ENCODE peak calls at places on chromosomes 3 and 15, in eight cellular contexts. G is bronchial epithelial cell, W is dorsolateral prefrontal cortex, X is foreskin fibroblast, U is lower leg skin, N is choroid plexus epithelial cell, S is lower lobe of right lung, E is tibial nerve. Q is an unnamed sample.

GRCh38 chr3:45816544-45816943 is 20.2 kb upstream of the SLC6A20 start:
- DNase-seq in G (peak), W (no peak), X (no peak), U (no peak), N (peak), S (no peak), E (peak), Q (no peak)

GRCh38 chr3:72176537-72177041 is 391.6 kb upstream of the PROK2 start:
- DNase-seq in G (no peak), W (no peak), X (no peak), U (no peak), N (no peak), S (no peak), E (no peak), Q (no peak)

GRCh38 chr3:60431599-60431958 is 819.7 kb downstream of the FHIT start:
- DNase-seq in G (no peak), W (no peak), X (no peak), U (no peak), N (peak), S (no peak), E (no peak), Q (no peak)

GRCh38 chr3:179603831-179604230 is 607 bp downstream of the MRPL47 start:
- DNase-seq in G (no peak), W (no peak), X (no peak), U (no peak), N (peak), S (no peak), E (no peak), Q (no peak)

GRCh38 chr15:35757790-35758189 is 211.8 kb upstream of the DPH6 start:
- DNase-seq in G (no peak), W (no peak), X (no peak), U (no peak), N (no peak), S (no peak), E (no peak), Q (no peak)

GRCh38 chr3:135811597-135811996 is 153.9 kb upstream of the PPP2R3A start:
- DNase-seq in G (no peak), W (no peak), X (no peak), U (no peak), N (no peak), S (no peak), E (no peak), Q (no peak)

GRCh38 chr15:50686468-50687301 is at the start of gene TRPM7:
- DNase-seq in G (peak), W (peak), X (peak), U (peak), N (peak), S (peak), E (peak), Q (peak)

GRCh38 chr15:39172380-39173281 is 408.2 kb upstream of the THBS1 start:
- DNase-seq in G (peak), W (no peak), X (peak), U (no peak), N (peak), S (no peak), E (no peak), Q (peak)

GRCh38 chr3:177529716-177530335 is 332.5 kb upstream of the TBL1XR1 start:
- DNase-seq in G (no peak), W (no peak), X (no peak), U (no peak), N (peak), S (no peak), E (no peak), Q (no peak)

GRCh38 chr3:13498354-13499060 is 18.4 kb downstream of the HDAC11 start:
- DNase-seq in G (no peak), W (no peak), X (no peak), U (no peak), N (no peak), S (peak), E (no peak), Q (no peak)

GRCh38 chr3:72376917-72377710 is 471.1 kb downstream of the SHQ1 start:
- DNase-seq in G (no peak), W (no peak), X (no peak), U (no peak), N (peak), S (no peak), E (no peak), Q (no peak)

GRCh38 chr3:72973031-72973723 is 23.4 kb upstream of the PPP4R2 start:
- DNase-seq in G (peak), W (no peak), X (no peak), U (no peak), N (no peak), S (no peak), E (no peak), Q (no peak)

GRCh38 chr15:90190606-90191343 is 10.4 kb upstream of the SEMA4B start:
- DNase-seq in G (peak), W (no peak), X (no peak), U (peak), N (no peak), S (no peak), E (no peak), Q (no peak)

GRCh38 chr3:144744473-144744872 is 772.9 kb downstream of the DIPK2A start:
- DNase-seq in G (no peak), W (no peak), X (no peak), U (no peak), N (no peak), S (no peak), E (no peak), Q (no peak)

GRCh38 chr3:57951106-57951882 is 56.9 kb upstream of the FLNB start:
- DNase-seq in G (peak), W (peak), X (peak), U (peak), N (peak), S (peak), E (peak), Q (no peak)

GRCh38 chr15:52010633-52011595 is 8.1 kb upstream of the MAPK6 start:
- DNase-seq in G (peak), W (no peak), X (peak), U (peak), N (peak), S (no peak), E (no peak), Q (peak)

GRCh38 chr15:89338036-89338435 is 3.4 kb upstream of the POLG start:
- DNase-seq in G (no peak), W (no peak), X (no peak), U (no peak), N (no peak), S (no peak), E (no peak), Q (no peak)

GRCh38 chr15:29050870-29051269 is 165.1 kb downstream of the APBA2 start:
- DNase-seq in G (no peak), W (no peak), X (peak), U (no peak), N (peak), S (no peak), E (no peak), Q (no peak)

GRCh38 chr3:193732391-193732790 is 139.4 kb downstream of the OPA1 start:
- DNase-seq in G (peak), W (no peak), X (peak), U (no peak), N (peak), S (no peak), E (no peak), Q (peak)

GRCh38 chr3:49255112-49255511 is 21.9 kb downstream of the C3orf62 start:
- DNase-seq in G (no peak), W (no peak), X (no peak), U (no peak), N (peak), S (no peak), E (no peak), Q (no peak)

GRCh38 chr3:155069729-155070128 is 10.4 kb upstream of the MME start:
- DNase-seq in G (peak), W (no peak), X (peak), U (no peak), N (peak), S (no peak), E (no peak), Q (no peak)

GRCh38 chr3:41688595-41689380 is 273.1 kb downstream of the ULK4 start:
- DNase-seq in G (peak), W (no peak), X (no peak), U (no peak), N (peak), S (no peak), E (no peak), Q (peak)

GRCh38 chr3:146498002-146498736 is 28.8 kb upstream of the PLSCR2 start:
- DNase-seq in G (no peak), W (no peak), X (no peak), U (no peak), N (no peak), S (no peak), E (no peak), Q (no peak)

GRCh38 chr15:70853855-70854668 is at the start of gene LARP6:
- DNase-seq in G (no peak), W (peak), X (no peak), U (no peak), N (peak), S (peak), E (peak), Q (no peak)

GRCh38 chr3:178603735-178604134 is 67.5 kb downstream of the KCNMB2 start:
- DNase-seq in G (no peak), W (no peak), X (no peak), U (no peak), N (no peak), S (no peak), E (no peak), Q (no peak)

GRCh38 chr3:58148049-58148448 is 62.7 kb downstream of the DNASE1L3 start:
- DNase-seq in G (no peak), W (no peak), X (no peak), U (no peak), N (no peak), S (no peak), E (no peak), Q (no peak)

GRCh38 chr3:122271246-122271898 is 53.7 kb upstream of the CSTA start:
- DNase-seq in G (no peak), W (no peak), X (no peak), U (no peak), N (no peak), S (no peak), E (no peak), Q (no peak)

DNA sequence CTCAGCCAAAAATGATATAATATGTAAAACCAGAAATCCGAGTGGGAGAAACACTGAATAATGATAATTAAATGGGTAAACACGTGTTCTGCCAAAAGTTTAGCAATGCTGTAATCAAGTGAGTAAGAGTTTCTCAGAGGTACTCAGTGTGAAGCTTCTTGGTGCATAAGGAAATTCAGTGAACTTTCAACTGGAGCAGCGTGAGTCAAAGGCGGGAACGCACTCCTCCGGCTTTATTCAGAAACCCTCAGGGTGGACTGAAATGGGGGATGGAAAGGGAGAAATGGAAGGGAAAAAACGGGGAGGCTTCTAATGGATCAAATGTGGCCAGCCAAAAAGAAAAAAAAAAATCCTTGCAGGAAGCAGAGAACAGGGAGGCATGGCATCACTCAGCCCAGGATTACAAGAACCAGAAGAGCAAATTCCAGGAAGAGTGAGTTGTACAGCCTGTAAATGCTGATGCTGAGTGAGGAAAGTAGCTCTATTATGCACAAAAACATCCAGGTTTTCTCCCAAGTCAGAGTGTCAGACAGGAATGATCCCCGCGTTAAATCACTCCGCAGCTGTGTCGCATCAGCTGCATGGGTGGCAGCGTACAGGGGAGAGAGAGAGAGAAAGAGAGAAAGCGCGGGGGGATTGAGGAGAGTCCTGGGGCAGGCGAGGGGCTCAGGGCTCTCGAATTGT is 85.3 kb downstream of the ASB7 start:
- DNase-seq in G (peak), W (no peak), X (peak), U (no peak), N (peak), S (no peak), E (no peak), Q (peak)
- H3K4me3 ChIP-seq in G (no peak), W (no peak), X (no peak), U (no peak), N (peak), S (no peak), E (no peak), Q (no peak)

DNA sequence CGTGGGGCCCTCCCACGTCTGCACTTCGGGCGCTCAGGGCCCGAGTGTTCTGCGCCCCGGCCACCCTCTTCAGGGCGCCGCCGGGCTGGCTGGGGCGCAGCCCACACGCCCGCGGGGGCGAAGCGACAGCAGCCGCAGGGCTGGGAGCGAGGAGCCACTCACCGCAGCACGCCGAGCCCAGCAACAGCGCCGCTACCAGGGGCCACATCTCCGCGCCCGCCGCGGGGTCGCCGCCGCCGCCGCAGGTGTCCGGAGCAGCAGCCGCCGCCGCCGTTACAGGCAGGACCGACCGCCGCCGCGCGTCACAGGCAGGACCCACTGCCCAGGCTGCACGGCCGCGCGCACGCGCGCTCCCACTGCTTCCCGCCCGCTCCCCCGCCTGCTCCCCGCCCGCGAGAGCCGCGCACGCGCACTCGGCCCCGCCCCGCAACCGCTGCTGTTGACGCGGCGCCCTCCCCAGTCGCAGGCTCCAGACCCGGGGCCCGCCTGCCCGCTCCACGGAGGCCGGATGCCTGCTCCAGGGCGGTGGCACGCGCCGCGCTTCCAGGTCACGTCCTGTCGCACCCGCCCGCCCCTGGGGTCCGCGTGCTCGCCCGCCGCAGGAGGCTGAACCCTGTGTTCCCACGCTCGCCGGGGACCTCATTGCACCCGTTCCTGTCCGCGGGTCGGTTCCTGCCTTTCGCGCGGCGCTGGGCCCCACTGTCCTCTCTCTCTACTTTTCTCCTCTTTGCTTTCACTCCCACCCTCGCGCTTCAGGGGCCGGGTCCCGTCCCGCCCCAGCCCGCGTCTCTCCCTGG is at the start of gene CD47:
- DNase-seq in G (peak), W (peak), X (peak), U (peak), N (peak), S (peak), E (peak), Q (peak)
- TF ChIP-seq CTCF in G (no peak), W (peak), X (no peak), U (no peak), N (no peak), S (no peak), E (peak), Q (no peak)

GRCh38 chr15:68431792-68432401 is at the start of gene ITGA11:
- DNase-seq in G (peak), W (no peak), X (no peak), U (peak), N (peak), S (peak), E (peak), Q (no peak)

GRCh38 chr15:68430471-68431036 is 1.4 kb downstream of the ITGA11 start:
- DNase-seq in G (no peak), W (no peak), X (no peak), U (no peak), N (no peak), S (no peak), E (no peak), Q (no peak)

GRCh38 chr15:68429691-68430470 is 2.1 kb downstream of the ITGA11 start:
- DNase-seq in G (no peak), W (no peak), X (no peak), U (no peak), N (no peak), S (no peak), E (peak), Q (no peak)

GRCh38 chr15:68432665-68433064 is 702 bp upstream of the ITGA11 start:
- DNase-seq in G (no peak), W (no peak), X (no peak), U (no peak), N (no peak), S (no peak), E (no peak), Q (no peak)

GRCh38 chr15:68431037-68431791 is 749 bp downstream of the ITGA11 start:
- DNase-seq in G (no peak), W (no peak), X (no peak), U (peak), N (no peak), S (no peak), E (no peak), Q (no peak)
- H3K4me3 ChIP-seq in G (no peak), W (peak), X (peak), U (peak), N (peak), S (peak), E (peak), Q (peak)

GRCh38 chr15:101646652-101647051 is 5.5 kb downstream of the TM2D3 start:
- DNase-seq in G (no peak), W (no peak), X (no peak), U (no peak), N (no peak), S (no peak), E (no peak), Q (no peak)

GRCh38 chr15:101641134-101641764 is 10.9 kb downstream of the TM2D3 start:
- DNase-seq in G (peak), W (peak), X (peak), U (peak), N (peak), S (peak), E (peak), Q (peak)

GRCh38 chr15:101641894-101642293 is 10.3 kb downstream of the TM2D3 start:
- DNase-seq in G (peak), W (no peak), X (no peak), U (no peak), N (peak), S (no peak), E (no peak), Q (no peak)

GRCh38 chr15:101637549-101638318 is 14.4 kb downstream of the TM2D3 start:
- DNase-seq in G (peak), W (no peak), X (no peak), U (no peak), N (peak), S (no peak), E (no peak), Q (no peak)

GRCh38 chr15:101642361-101642760 is 9.8 kb downstream of the TM2D3 start:
- DNase-seq in G (no peak), W (no peak), X (no peak), U (no peak), N (peak), S (no peak), E (no peak), Q (no peak)
- TF ChIP-seq CTCF in G (no peak), W (peak), X (peak), U (no peak), N (peak), S (no peak), E (no peak), Q (no peak)

Q was measured in astrocyte of the cerebellum.